ENCODE peak calls at places on chromosomes 5 and 9, in five cellular contexts. One of them, this sample, is unnamed.

GRCh38 chr9:129320575-129321311 is 142.7 kb upstream of the IER5L start:
- DNase-seq in IMR-90: peak; percentile 82
- DNase-seq in fibroblast of pulmonary artery: peak; percentile 88
- DNase-seq in fibroblast of mammary gland: peak; percentile 78
- DNase-seq in kidney epithelial cell: peak; percentile 61
- DNase-seq in this sample: peak; percentile 84

GRCh38 chr9:33881635-33882034 is 64.7 kb downstream of the UBE2R2 start:
- DNase-seq in IMR-90: peak; percentile 57
- DNase-seq in fibroblast of pulmonary artery: no peak
- DNase-seq in fibroblast of mammary gland: peak; percentile 35
- DNase-seq in kidney epithelial cell: no peak
- DNase-seq in this sample: no peak

GRCh38 chr9:105479846-105480245 is 32.0 kb downstream of the FSD1L start:
- DNase-seq in IMR-90: no peak
- DNase-seq in fibroblast of pulmonary artery: no peak
- DNase-seq in fibroblast of mammary gland: peak; percentile 14
- DNase-seq in kidney epithelial cell: no peak
- DNase-seq in this sample: no peak

GRCh38 chr9:130331573-130331972 is 66.0 kb downstream of the HMCN2 start:
- DNase-seq in IMR-90: peak; percentile 74
- DNase-seq in fibroblast of pulmonary artery: peak; percentile 41
- DNase-seq in fibroblast of mammary gland: peak; percentile 80
- DNase-seq in kidney epithelial cell: no peak
- DNase-seq in this sample: peak; percentile 68

GRCh38 chr5:67619636-67620035 is 423.0 kb upstream of the CD180 start:
- DNase-seq in IMR-90: no peak
- DNase-seq in fibroblast of pulmonary artery: no peak
- DNase-seq in fibroblast of mammary gland: no peak
- DNase-seq in kidney epithelial cell: no peak
- DNase-seq in this sample: no peak

GRCh38 chr5:154593091-154593490 is 115.1 kb upstream of the HAND1 start:
- DNase-seq in IMR-90: peak; percentile 56
- DNase-seq in fibroblast of pulmonary artery: peak; percentile 66
- DNase-seq in fibroblast of mammary gland: peak; percentile 76
- DNase-seq in kidney epithelial cell: no peak
- DNase-seq in this sample: no peak

GRCh38 chr5:159061186-159061796 is 38.4 kb downstream of the EBF1 start:
- DNase-seq in IMR-90: peak; percentile 78
- DNase-seq in fibroblast of pulmonary artery: peak; percentile 75
- DNase-seq in fibroblast of mammary gland: peak; percentile 93
- DNase-seq in kidney epithelial cell: peak; percentile 28
- DNase-seq in this sample: no peak

GRCh38 chr9:18138676-18139075 is 335.3 kb upstream of the ADAMTSL1 start:
- DNase-seq in IMR-90: no peak
- DNase-seq in fibroblast of pulmonary artery: no peak
- DNase-seq in fibroblast of mammary gland: no peak
- DNase-seq in kidney epithelial cell: no peak
- DNase-seq in this sample: no peak

GRCh38 chr5:134138416-134139376 is 24.2 kb downstream of the TCF7 start:
- DNase-seq in IMR-90: peak; percentile 69
- DNase-seq in fibroblast of pulmonary artery: no peak
- DNase-seq in fibroblast of mammary gland: peak; percentile 58
- DNase-seq in kidney epithelial cell: no peak
- DNase-seq in this sample: no peak

GRCh38 chr5:100827481-100827889 is 75.6 kb downstream of the ST8SIA4 start:
- DNase-seq in IMR-90: no peak
- DNase-seq in fibroblast of pulmonary artery: peak; percentile 12
- DNase-seq in fibroblast of mammary gland: peak; percentile 5
- DNase-seq in kidney epithelial cell: no peak
- DNase-seq in this sample: no peak

DNA sequence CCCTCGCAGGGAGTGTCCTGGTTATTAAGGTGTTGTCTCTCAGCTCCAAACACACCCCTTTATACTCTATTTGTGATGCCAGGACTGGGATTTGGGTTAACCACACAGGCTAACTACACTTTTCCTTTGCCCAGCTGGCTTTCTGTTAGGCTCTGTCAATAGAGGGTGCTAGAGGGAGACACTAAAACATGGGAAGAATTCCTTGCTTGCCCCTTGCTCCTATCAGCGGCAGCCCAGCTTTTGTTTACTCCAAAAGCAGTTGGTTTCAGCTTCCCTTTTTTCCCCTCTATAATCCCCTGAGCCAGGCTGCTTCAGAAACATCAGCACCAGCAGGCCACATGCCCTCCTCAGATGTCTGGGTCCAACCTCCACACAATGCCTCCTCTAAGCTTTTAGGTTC is 297.1 kb downstream of the KCTD16 start:
- DNase-seq in IMR-90: peak; percentile 56
- DNase-seq in fibroblast of pulmonary artery: peak; percentile 51
- DNase-seq in fibroblast of mammary gland: peak; percentile 21
- DNase-seq in kidney epithelial cell: peak; percentile 18
- DNase-seq in this sample: peak; percentile 46
- TF ChIP-seq CTCF in IMR-90: peak; percentile 72
- TF ChIP-seq CTCF in fibroblast of pulmonary artery: peak; percentile 79
- TF ChIP-seq CTCF in fibroblast of mammary gland: peak; percentile 49
- TF ChIP-seq CTCF in kidney epithelial cell: peak; percentile 86
- TF ChIP-seq CTCF in this sample: peak; percentile 90

GRCh38 chr5:141478321-141478945 is 2.7 kb downstream of the PCDHGC3 start:
- DNase-seq in IMR-90: peak; percentile 52
- DNase-seq in fibroblast of pulmonary artery: no peak
- DNase-seq in fibroblast of mammary gland: peak; percentile 51
- DNase-seq in kidney epithelial cell: no peak
- DNase-seq in this sample: no peak
- H3K4me3 ChIP-seq in IMR-90: peak overlapping the region; percentile 54
- H3K4me3 ChIP-seq in fibroblast of pulmonary artery: peak overlapping the region; percentile 74
- H3K4me3 ChIP-seq in fibroblast of mammary gland: peak overlapping the region; percentile 93
- H3K4me3 ChIP-seq in kidney epithelial cell: peak overlapping the region; percentile 17
- H3K4me3 ChIP-seq in this sample: peak overlapping the region; percentile 9

GRCh38 chr5:33538201-33538600 is 97.4 kb downstream of the TARS1 start:
- DNase-seq in IMR-90: no peak
- DNase-seq in fibroblast of pulmonary artery: no peak
- DNase-seq in fibroblast of mammary gland: no peak
- DNase-seq in kidney epithelial cell: no peak
- DNase-seq in this sample: no peak

GRCh38 chr5:33536802-33537201 is 96.0 kb downstream of the TARS1 start:
- DNase-seq in IMR-90: no peak
- DNase-seq in fibroblast of pulmonary artery: no peak
- DNase-seq in fibroblast of mammary gland: no peak
- DNase-seq in kidney epithelial cell: no peak
- DNase-seq in this sample: no peak

GRCh38 chr5:33537240-33537639 is 96.5 kb downstream of the TARS1 start:
- DNase-seq in IMR-90: no peak
- DNase-seq in fibroblast of pulmonary artery: no peak
- DNase-seq in fibroblast of mammary gland: no peak
- DNase-seq in kidney epithelial cell: no peak
- DNase-seq in this sample: no peak

GRCh38 chr5:33539192-33539591 is 98.4 kb downstream of the TARS1 start:
- DNase-seq in IMR-90: peak; percentile 20
- DNase-seq in fibroblast of pulmonary artery: no peak
- DNase-seq in fibroblast of mammary gland: no peak
- DNase-seq in kidney epithelial cell: no peak
- DNase-seq in this sample: no peak
- TF ChIP-seq CTCF in IMR-90: no peak
- TF ChIP-seq CTCF in fibroblast of pulmonary artery: no peak
- TF ChIP-seq CTCF in fibroblast of mammary gland: no peak
- TF ChIP-seq CTCF in kidney epithelial cell: no peak
- TF ChIP-seq CTCF in this sample: no peak

DNA sequence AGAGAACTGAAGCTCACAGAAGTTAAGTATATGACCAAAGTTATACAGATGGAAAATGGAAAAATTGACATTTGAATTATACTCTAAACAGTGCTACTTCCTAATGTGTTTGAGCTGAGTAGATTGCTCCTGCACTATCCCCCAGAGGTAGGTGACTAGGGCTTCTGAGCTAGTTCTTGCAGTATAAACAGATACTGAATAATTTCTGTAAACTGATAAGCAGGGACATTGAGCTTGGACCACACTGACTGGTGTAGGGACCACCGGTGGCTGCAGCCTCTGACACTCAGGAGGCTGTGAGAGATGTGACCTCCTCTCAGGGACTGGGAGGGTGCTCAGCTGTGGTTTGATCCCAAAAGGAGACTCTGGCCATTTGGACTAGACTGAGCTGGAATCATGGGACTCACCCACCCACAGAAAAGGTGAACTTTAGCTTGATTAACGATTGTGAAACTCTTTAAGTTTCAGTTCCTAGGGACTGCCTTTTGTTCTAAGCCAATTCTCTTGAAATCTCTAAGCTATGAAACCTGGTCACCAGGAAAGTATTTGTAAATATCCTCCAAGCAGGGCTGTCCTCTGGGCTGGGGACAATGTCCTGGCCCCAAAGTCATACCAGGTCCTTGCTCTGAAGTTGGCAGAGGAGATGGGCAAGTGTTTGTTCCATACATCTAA is 291.5 kb downstream of the SEC61B start:
- DNase-seq in IMR-90: no peak
- DNase-seq in fibroblast of pulmonary artery: no peak
- DNase-seq in fibroblast of mammary gland: no peak
- DNase-seq in kidney epithelial cell: no peak
- DNase-seq in this sample: no peak
- H3K4me3 ChIP-seq in IMR-90: no peak overlapping the region
- H3K4me3 ChIP-seq in fibroblast of pulmonary artery: no peak overlapping the region
- H3K4me3 ChIP-seq in fibroblast of mammary gland: no peak overlapping the region
- H3K4me3 ChIP-seq in kidney epithelial cell: no peak overlapping the region
- H3K4me3 ChIP-seq in this sample: no peak overlapping the region

GRCh38 chr5:172562443-172562842 is 78.6 kb upstream of the NEURL1B start:
- DNase-seq in IMR-90: no peak
- DNase-seq in fibroblast of pulmonary artery: no peak
- DNase-seq in fibroblast of mammary gland: no peak
- DNase-seq in kidney epithelial cell: no peak
- DNase-seq in this sample: no peak
- TF ChIP-seq CTCF in IMR-90: no peak
- TF ChIP-seq CTCF in fibroblast of pulmonary artery: no peak
- TF ChIP-seq CTCF in fibroblast of mammary gland: no peak
- TF ChIP-seq CTCF in kidney epithelial cell: no peak
- TF ChIP-seq CTCF in this sample: no peak